ENCODE peak calls at places on chromosomes 5 and 9, in four cellular contexts. One of them, this sample, is unnamed.

GRCh38 chr5:95564450-95564849 is 9.5 kb downstream of the ARSK start:
- DNase-seq in neuronal stem cell: no peak
- DNase-seq in hepatocyte: no peak
- DNase-seq in osteoblast: no peak
- DNase-seq in this sample: no peak

GRCh38 chr5:154199263-154199662 is 8.7 kb downstream of the GALNT10 start:
- DNase-seq in neuronal stem cell: no peak
- DNase-seq in hepatocyte: no peak
- DNase-seq in osteoblast: no peak
- DNase-seq in this sample: no peak

GRCh38 chr9:121774715-121775613 is 123.5 kb downstream of the DAB2IP start:
- DNase-seq in neuronal stem cell: no peak
- DNase-seq in hepatocyte: no peak
- DNase-seq in osteoblast: peak
- DNase-seq in this sample: no peak

GRCh38 chr9:137466041-137466799 is 7.1 kb upstream of the NSMF start:
- DNase-seq in neuronal stem cell: no peak
- DNase-seq in hepatocyte: no peak
- DNase-seq in osteoblast: peak
- DNase-seq in this sample: no peak

GRCh38 chr5:14806452-14806851 is 65.1 kb downstream of the ANKH start:
- DNase-seq in neuronal stem cell: no peak
- DNase-seq in hepatocyte: no peak
- DNase-seq in osteoblast: peak
- DNase-seq in this sample: peak

GRCh38 chr5:39215857-39216256 is 3.5 kb downstream of the FYB1 start:
- DNase-seq in neuronal stem cell: no peak
- DNase-seq in hepatocyte: no peak
- DNase-seq in osteoblast: no peak
- DNase-seq in this sample: no peak

GRCh38 chr5:158812381-158812780 is 287.3 kb downstream of the EBF1 start:
- DNase-seq in neuronal stem cell: no peak
- DNase-seq in hepatocyte: no peak
- DNase-seq in osteoblast: no peak
- DNase-seq in this sample: no peak

GRCh38 chr5:64944868-64945267 is 176.1 kb downstream of the CWC27 start:
- DNase-seq in neuronal stem cell: no peak
- DNase-seq in hepatocyte: no peak
- DNase-seq in osteoblast: no peak
- DNase-seq in this sample: no peak

GRCh38 chr5:138757061-138757776 is 4.0 kb downstream of the CTNNA1 start:
- DNase-seq in neuronal stem cell: no peak
- DNase-seq in hepatocyte: no peak
- DNase-seq in osteoblast: no peak
- DNase-seq in this sample: peak

GRCh38 chr9:135108801-135109500 is 21.5 kb downstream of the OLFM1 start:
- DNase-seq in neuronal stem cell: no peak
- DNase-seq in hepatocyte: no peak
- DNase-seq in osteoblast: peak
- DNase-seq in this sample: no peak

GRCh38 chr5:1343931-1344901 is 683 bp downstream of the CLPTM1L start:
- DNase-seq in neuronal stem cell: no peak
- DNase-seq in hepatocyte: peak
- DNase-seq in osteoblast: peak
- DNase-seq in this sample: peak

GRCh38 chr5:77425998-77426659 is 66.0 kb downstream of the WDR41 start:
- DNase-seq in neuronal stem cell: no peak
- DNase-seq in hepatocyte: no peak
- DNase-seq in osteoblast: no peak
- DNase-seq in this sample: no peak

GRCh38 chr9:7246917-7247538 is 489.3 kb downstream of the KDM4C start:
- DNase-seq in neuronal stem cell: no peak
- DNase-seq in hepatocyte: no peak
- DNase-seq in osteoblast: no peak
- DNase-seq in this sample: peak

GRCh38 chr5:125612356-125613149 is 810.7 kb upstream of the GRAMD2B start:
- DNase-seq in neuronal stem cell: no peak
- DNase-seq in hepatocyte: no peak
- DNase-seq in osteoblast: no peak
- DNase-seq in this sample: no peak

GRCh38 chr9:110179734-110180133 is 28.2 kb downstream of the C9orf152 start:
- DNase-seq in neuronal stem cell: no peak
- DNase-seq in hepatocyte: no peak
- DNase-seq in osteoblast: no peak
- DNase-seq in this sample: peak

GRCh38 chr5:124124711-124125229 is 612.8 kb downstream of the CSNK1G3 start:
- DNase-seq in neuronal stem cell: no peak
- DNase-seq in hepatocyte: no peak
- DNase-seq in osteoblast: peak
- DNase-seq in this sample: peak

GRCh38 chr5:179250561-179251225 is 94.6 kb downstream of the ADAMTS2 start:
- DNase-seq in neuronal stem cell: no peak
- DNase-seq in hepatocyte: no peak
- DNase-seq in osteoblast: no peak
- DNase-seq in this sample: no peak

GRCh38 chr9:85723220-85723619 is 18.5 kb downstream of the AGTPBP1 start:
- DNase-seq in neuronal stem cell: no peak
- DNase-seq in hepatocyte: peak
- DNase-seq in osteoblast: no peak
- DNase-seq in this sample: no peak

GRCh38 chr5:59548807-59549357 is 344.6 kb downstream of the PDE4D start:
- DNase-seq in neuronal stem cell: no peak
- DNase-seq in hepatocyte: peak
- DNase-seq in osteoblast: peak
- DNase-seq in this sample: no peak

GRCh38 chr9:134283111-134283515 is 43.1 kb upstream of the RXRA start:
- DNase-seq in neuronal stem cell: no peak
- DNase-seq in hepatocyte: peak
- DNase-seq in osteoblast: peak
- DNase-seq in this sample: peak

GRCh38 chr9:92636627-92637026 is 33.3 kb downstream of the IPPK start:
- DNase-seq in neuronal stem cell: no peak
- DNase-seq in hepatocyte: no peak
- DNase-seq in osteoblast: no peak
- DNase-seq in this sample: no peak

GRCh38 chr9:130137081-130137869 is 34.9 kb upstream of the NCS1 start:
- DNase-seq in neuronal stem cell: no peak
- DNase-seq in hepatocyte: no peak
- DNase-seq in osteoblast: no peak
- DNase-seq in this sample: peak

GRCh38 chr5:124402144-124402581 is 344.3 kb downstream of the ZNF608 start:
- DNase-seq in neuronal stem cell: no peak
- DNase-seq in hepatocyte: peak
- DNase-seq in osteoblast: no peak
- DNase-seq in this sample: peak

GRCh38 chr5:172453986-172454354 is 355 bp downstream of the SH3PXD2B start:
- DNase-seq in neuronal stem cell: peak
- DNase-seq in hepatocyte: peak
- DNase-seq in osteoblast: peak
- DNase-seq in this sample: peak

GRCh38 chr5:38692780-38693507 is 136.5 kb upstream of the LIFR start:
- DNase-seq in neuronal stem cell: no peak
- DNase-seq in hepatocyte: peak
- DNase-seq in osteoblast: no peak
- DNase-seq in this sample: no peak

GRCh38 chr5:150460781-150461180 is 11.2 kb upstream of the RPS14 start:
- DNase-seq in neuronal stem cell: no peak
- DNase-seq in hepatocyte: no peak
- DNase-seq in osteoblast: no peak
- DNase-seq in this sample: no peak

GRCh38 chr5:163354685-163355084 is 82.7 kb upstream of the CCNG1 start:
- DNase-seq in neuronal stem cell: no peak
- DNase-seq in hepatocyte: no peak
- DNase-seq in osteoblast: no peak
- DNase-seq in this sample: no peak

GRCh38 chr5:160511280-160511929 is 89.8 kb downstream of the PTTG1 start:
- DNase-seq in neuronal stem cell: no peak
- DNase-seq in hepatocyte: no peak
- DNase-seq in osteoblast: no peak
- DNase-seq in this sample: no peak

GRCh38 chr5:114957384-114957783 is 212.3 kb downstream of the TRIM36 start:
- DNase-seq in neuronal stem cell: no peak
- DNase-seq in hepatocyte: no peak
- DNase-seq in osteoblast: no peak
- DNase-seq in this sample: peak

GRCh38 chr5:119411935-119412623 is 40.2 kb upstream of the HSD17B4 start:
- DNase-seq in neuronal stem cell: peak
- DNase-seq in hepatocyte: peak
- DNase-seq in osteoblast: peak
- DNase-seq in this sample: peak

GRCh38 chr5:107705390-107706014 is 34.8 kb upstream of the EFNA5 start:
- DNase-seq in neuronal stem cell: no peak
- DNase-seq in hepatocyte: no peak
- DNase-seq in osteoblast: peak
- DNase-seq in this sample: peak

GRCh38 chr5:61906820-61907219 is 399.2 kb upstream of the KIF2A start:
- DNase-seq in neuronal stem cell: no peak
- DNase-seq in hepatocyte: no peak
- DNase-seq in osteoblast: no peak
- DNase-seq in this sample: no peak

GRCh38 chr9:84277646-84278045 is 62.9 kb downstream of the SLC28A3 start:
- DNase-seq in neuronal stem cell: no peak
- DNase-seq in hepatocyte: peak
- DNase-seq in osteoblast: no peak
- DNase-seq in this sample: peak

GRCh38 chr5:79728396-79728795 is 38.8 kb downstream of the CMYA5 start:
- DNase-seq in neuronal stem cell: no peak
- DNase-seq in hepatocyte: no peak
- DNase-seq in osteoblast: no peak
- DNase-seq in this sample: peak

GRCh38 chr9:125240649-125240999 is 519 bp downstream of the HSPA5 start:
- DNase-seq in neuronal stem cell: peak
- DNase-seq in hepatocyte: no peak
- DNase-seq in osteoblast: no peak
- DNase-seq in this sample: peak

DNA sequence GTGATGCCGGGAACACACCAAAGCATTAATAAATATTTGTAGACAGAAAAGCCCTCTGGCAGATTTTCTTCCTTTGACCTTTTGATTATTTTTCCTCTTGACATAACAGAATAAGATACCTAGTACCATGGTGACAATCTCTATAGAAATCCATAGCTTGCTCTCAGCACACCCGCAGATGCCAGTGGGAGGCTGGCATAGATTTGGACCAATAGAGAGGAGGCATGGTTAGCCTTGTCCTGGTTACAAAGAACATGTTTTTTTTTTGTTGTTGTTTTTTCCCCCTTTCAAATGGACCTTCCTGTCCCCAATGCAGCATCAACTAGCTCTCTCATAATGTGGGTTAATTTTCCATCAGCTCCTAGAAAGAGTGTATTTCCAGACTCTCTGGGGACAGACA is 130.9 kb upstream of the CPEB4 start:
- DNase-seq in neuronal stem cell: no peak
- DNase-seq in hepatocyte: no peak
- DNase-seq in osteoblast: no peak
- DNase-seq in this sample: no peak
- H2AFZ ChIP-seq in neuronal stem cell: no peak
- H2AFZ ChIP-seq in hepatocyte: no peak
- H2AFZ ChIP-seq in osteoblast: no peak
- H2AFZ ChIP-seq in this sample: no peak

GRCh38 chr5:151772868-151773561 is 1.3 kb downstream of the G3BP1 start:
- DNase-seq in neuronal stem cell: no peak
- DNase-seq in hepatocyte: peak
- DNase-seq in osteoblast: peak
- DNase-seq in this sample: peak
- H2AFZ ChIP-seq in neuronal stem cell: no peak
- H2AFZ ChIP-seq in hepatocyte: peak
- H2AFZ ChIP-seq in osteoblast: peak
- H2AFZ ChIP-seq in this sample: peak

GRCh38 chr5:176630681-176631222 is 277 bp downstream of the EIF4E1B start:
- DNase-seq in neuronal stem cell: no peak
- DNase-seq in hepatocyte: no peak
- DNase-seq in osteoblast: no peak
- DNase-seq in this sample: no peak
- H2AFZ ChIP-seq in neuronal stem cell: peak
- H2AFZ ChIP-seq in hepatocyte: peak
- H2AFZ ChIP-seq in osteoblast: no peak
- H2AFZ ChIP-seq in this sample: peak

GRCh38 chr9:104233366-104233765 is 139.3 kb downstream of the SMC2 start:
- DNase-seq in neuronal stem cell: no peak
- DNase-seq in hepatocyte: no peak
- DNase-seq in osteoblast: no peak
- DNase-seq in this sample: no peak

GRCh38 chr9:104227108-104227507 is 133.0 kb downstream of the SMC2 start:
- DNase-seq in neuronal stem cell: no peak
- DNase-seq in hepatocyte: no peak
- DNase-seq in osteoblast: no peak
- DNase-seq in this sample: no peak

GRCh38 chr9:104238668-104239067 is 144.6 kb downstream of the SMC2 start:
- DNase-seq in neuronal stem cell: no peak
- DNase-seq in hepatocyte: no peak
- DNase-seq in osteoblast: no peak
- DNase-seq in this sample: no peak

DNA sequence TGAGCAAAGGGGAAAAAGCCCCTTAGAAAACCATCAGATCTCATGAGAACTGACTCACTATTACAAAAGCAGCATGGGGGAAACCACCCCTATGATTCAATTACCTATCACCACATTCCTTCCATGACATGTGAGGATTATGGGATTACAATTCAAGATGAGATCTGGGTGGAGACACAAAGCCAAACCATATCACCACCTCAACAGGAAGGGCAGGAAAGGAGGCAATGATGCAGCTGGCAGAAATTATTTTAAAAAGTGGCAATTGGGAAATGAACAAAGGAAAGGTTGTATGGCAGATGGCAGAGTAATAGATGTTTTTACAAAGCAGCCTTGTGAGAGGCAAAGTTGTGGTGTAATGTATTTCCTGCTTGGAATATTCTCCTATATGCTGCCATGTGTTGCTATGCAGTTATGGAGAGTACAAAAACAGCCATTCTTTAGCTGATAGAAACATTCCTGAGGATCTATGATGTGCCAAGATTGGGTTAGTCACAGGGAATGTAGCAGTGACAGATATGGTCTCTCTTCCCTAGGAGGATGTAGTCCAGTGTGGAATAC is 138.8 kb downstream of the SMC2 start:
- DNase-seq in neuronal stem cell: no peak
- DNase-seq in hepatocyte: no peak
- DNase-seq in osteoblast: peak
- DNase-seq in this sample: peak
- H2AFZ ChIP-seq in neuronal stem cell: no peak
- H2AFZ ChIP-seq in hepatocyte: no peak
- H2AFZ ChIP-seq in osteoblast: peak
- H2AFZ ChIP-seq in this sample: no peak

GRCh38 chr5:63011158-63011557 is 432.5 kb downstream of the LRRC70 start:
- DNase-seq in neuronal stem cell: no peak
- DNase-seq in hepatocyte: no peak
- DNase-seq in osteoblast: no peak
- DNase-seq in this sample: no peak
- H2AFZ ChIP-seq in neuronal stem cell: no peak
- H2AFZ ChIP-seq in hepatocyte: no peak
- H2AFZ ChIP-seq in osteoblast: no peak
- H2AFZ ChIP-seq in this sample: no peak